ENCODE peak calls at places on chromosomes 6 and 20, in six cellular contexts. Z is activated B cell treated with CpG ODN at 0.5 μM for 24 hours, Y is psoas muscle, U is PC-3, J is tibial nerve, S is fibroblast of pulmonary artery. Q is an unnamed sample.

GRCh38 chr20:47664744-47665143 is 120.5 kb downstream of the SULF2 start:
- DNase-seq in Z (no peak), Y (no peak), U (no peak), J (no peak), S (no peak), Q (no peak)

GRCh38 chr6:39610229-39610628 is 115.0 kb downstream of the KIF6 start:
- DNase-seq in Z (no peak), Y (no peak), U (no peak), J (no peak), S (peak), Q (no peak)

GRCh38 chr20:57882451-57883161 is 172.8 kb upstream of the PMEPA1 start:
- DNase-seq in Z (no peak), Y (no peak), U (peak), J (no peak), S (no peak), Q (peak)

GRCh38 chr6:147003186-147003585 is 201.0 kb upstream of the STXBP5 start:
- DNase-seq in Z (no peak), Y (no peak), U (no peak), J (no peak), S (peak), Q (no peak)

GRCh38 chr6:71855406-71855805 is 30.9 kb upstream of the RIMS1 start:
- DNase-seq in Z (no peak), Y (no peak), U (peak), J (no peak), S (no peak), Q (no peak)

GRCh38 chr6:14720411-14721102 is 525.3 kb upstream of the JARID2 start:
- DNase-seq in Z (no peak), Y (no peak), U (no peak), J (no peak), S (no peak), Q (no peak)

GRCh38 chr6:136822051-136822378 is 377 bp upstream of the PEX7 start:
- DNase-seq in Z (no peak), Y (peak), U (peak), J (no peak), S (no peak), Q (no peak)

GRCh38 chr6:128847481-128848168 is 35.3 kb upstream of the LAMA2 start:
- DNase-seq in Z (no peak), Y (no peak), U (no peak), J (no peak), S (no peak), Q (no peak)

GRCh38 chr6:156977527-156978291 is 200.5 kb downstream of the ARID1B start:
- DNase-seq in Z (no peak), Y (no peak), U (no peak), J (peak), S (peak), Q (no peak)

GRCh38 chr6:130147151-130147550 is 75.6 kb downstream of the SAMD3 start:
- DNase-seq in Z (no peak), Y (no peak), U (no peak), J (no peak), S (no peak), Q (no peak)

GRCh38 chr6:32752580-32752979 is 10.8 kb downstream of the HLA-DQB2 start:
- DNase-seq in Z (no peak), Y (no peak), U (peak), J (no peak), S (peak), Q (no peak)

GRCh38 chr6:108589244-108589730 is 28.6 kb downstream of the FOXO3 start:
- DNase-seq in Z (no peak), Y (peak), U (peak), J (peak), S (peak), Q (no peak)

GRCh38 chr6:87945181-87945580 is 102.5 kb upstream of the SPACA1 start:
- DNase-seq in Z (no peak), Y (no peak), U (no peak), J (no peak), S (no peak), Q (no peak)

GRCh38 chr20:44696315-44696714 is 18.9 kb upstream of the CCN5 start:
- DNase-seq in Z (no peak), Y (no peak), U (no peak), J (no peak), S (no peak), Q (no peak)

GRCh38 chr6:143757346-143757832 is 79.6 kb downstream of the PHACTR2 start:
- DNase-seq in Z (no peak), Y (no peak), U (no peak), J (no peak), S (no peak), Q (no peak)

GRCh38 chr20:2575682-2576081 is 39.3 kb downstream of the TMC2 start:
- DNase-seq in Z (no peak), Y (no peak), U (no peak), J (no peak), S (no peak), Q (no peak)

GRCh38 chr20:22456109-22456508 is 128.3 kb downstream of the FOXA2 start:
- DNase-seq in Z (no peak), Y (no peak), U (no peak), J (no peak), S (no peak), Q (no peak)

GRCh38 chr20:914727-915498 is 1.2 kb downstream of the ANGPT4 start:
- DNase-seq in Z (no peak), Y (no peak), U (peak), J (no peak), S (no peak), Q (no peak)

GRCh38 chr6:39688494-39688893 is 36.7 kb downstream of the KIF6 start:
- DNase-seq in Z (no peak), Y (no peak), U (peak), J (peak), S (peak), Q (no peak)

GRCh38 chr20:17867119-17867518 is 101.5 kb downstream of the SNX5 start:
- DNase-seq in Z (no peak), Y (no peak), U (no peak), J (no peak), S (no peak), Q (no peak)

GRCh38 chr6:138945354-138945753 is 42.7 kb downstream of the REPS1 start:
- DNase-seq in Z (no peak), Y (no peak), U (peak), J (no peak), S (no peak), Q (no peak)

GRCh38 chr6:3777695-3778461 is 26.4 kb upstream of the PXDC1 start:
- DNase-seq in Z (no peak), Y (no peak), U (no peak), J (no peak), S (no peak), Q (no peak)

GRCh38 chr6:26607434-26608230 is 10.9 kb downstream of the ABT1 start:
- DNase-seq in Z (no peak), Y (no peak), U (peak), J (peak), S (peak), Q (no peak)

GRCh38 chr6:141724731-141725130 is 408.0 kb upstream of the GJE1 start:
- DNase-seq in Z (no peak), Y (no peak), U (no peak), J (no peak), S (no peak), Q (no peak)

GRCh38 chr20:56414842-56415765 is 3.0 kb downstream of the CASS4 start:
- DNase-seq in Z (no peak), Y (no peak), U (no peak), J (no peak), S (peak), Q (no peak)

GRCh38 chr6:82588020-82588419 is 224.4 kb downstream of the TPBG start:
- DNase-seq in Z (no peak), Y (no peak), U (peak), J (no peak), S (no peak), Q (no peak)

GRCh38 chr6:4459981-4460380 is 316.2 kb upstream of the CDYL start:
- DNase-seq in Z (no peak), Y (no peak), U (no peak), J (no peak), S (no peak), Q (no peak)

GRCh38 chr6:147201885-147202515 is 2.2 kb upstream of the STXBP5 start:
- DNase-seq in Z (no peak), Y (peak), U (no peak), J (peak), S (peak), Q (no peak)

GRCh38 chr6:25436760-25437159 is 157.6 kb downstream of the CARMIL1 start:
- DNase-seq in Z (no peak), Y (no peak), U (no peak), J (no peak), S (no peak), Q (no peak)

GRCh38 chr6:57265755-57266221 is 43.7 kb upstream of the RAB23 start:
- DNase-seq in Z (no peak), Y (no peak), U (peak), J (no peak), S (peak), Q (no peak)

GRCh38 chr6:57262901-57263694 is 41.0 kb upstream of the RAB23 start:
- DNase-seq in Z (no peak), Y (peak), U (peak), J (peak), S (peak), Q (no peak)

GRCh38 chr6:57267586-57268293 is 45.6 kb upstream of the RAB23 start:
- DNase-seq in Z (no peak), Y (no peak), U (peak), J (peak), S (peak), Q (no peak)

GRCh38 chr6:57262491-57262890 is 40.4 kb upstream of the RAB23 start:
- DNase-seq in Z (no peak), Y (peak), U (no peak), J (peak), S (no peak), Q (no peak)

DNA sequence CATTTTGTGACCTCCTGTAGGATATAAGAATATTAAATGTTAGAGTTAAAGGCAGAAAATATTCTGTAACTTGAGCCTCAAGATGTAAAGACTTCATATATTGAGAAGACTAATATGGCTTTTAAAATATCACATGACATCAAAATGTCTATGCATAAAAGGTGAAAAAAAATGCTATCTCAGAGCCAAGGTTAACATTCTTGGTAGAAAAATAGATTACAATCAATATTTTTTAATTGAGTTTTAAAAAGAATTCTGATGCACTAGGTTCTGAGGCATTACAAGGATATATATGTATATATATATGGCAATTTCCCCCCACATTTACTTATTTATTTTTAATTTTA is 46.2 kb upstream of the RAB23 start:
- DNase-seq in Z (no peak), Y (no peak), U (no peak), J (no peak), S (no peak), Q (no peak)
- TF ChIP-seq CTCF in Z (no peak), Y (no peak), U (peak), J (no peak), S (no peak), Q (no peak)

DNA sequence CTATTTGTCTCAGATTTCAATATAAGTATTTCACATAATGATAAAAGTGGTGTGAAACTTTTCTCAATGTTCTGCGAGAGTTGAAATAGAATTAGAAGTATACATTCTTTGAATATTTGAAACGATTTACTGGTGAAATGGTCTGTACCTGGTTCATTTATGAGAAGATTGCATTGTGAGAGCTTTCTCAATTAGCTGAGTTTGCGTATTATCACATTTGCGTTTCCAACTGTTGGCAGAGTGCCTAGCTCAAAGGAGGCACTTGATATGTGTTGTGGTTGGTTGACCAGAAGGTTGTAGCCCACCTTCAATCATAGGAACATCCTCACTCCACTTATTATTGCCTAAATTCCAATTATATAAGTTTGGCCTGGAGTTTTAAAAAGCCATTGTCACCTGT is 58.8 kb upstream of the EXOC2 start:
- DNase-seq in Z (no peak), Y (no peak), U (no peak), J (no peak), S (no peak), Q (no peak)
- TF ChIP-seq CTCF in Z (no peak), Y (no peak), U (no peak), J (no peak), S (no peak), Q (no peak)

GRCh38 chr6:57190140-57190539 is 18.0 kb downstream of the BAG2 start:
- DNase-seq in Z (no peak), Y (no peak), U (peak), J (no peak), S (peak), Q (no peak)
- TF ChIP-seq CTCF in Z (no peak), Y (peak), U (peak), J (no peak), S (peak), Q (peak)

GRCh38 chr6:118896339-118897136 is 2.6 kb downstream of the ASF1A start:
- DNase-seq in Z (no peak), Y (no peak), U (peak), J (no peak), S (peak), Q (no peak)
- TF ChIP-seq CTCF in Z (no peak), Y (peak), U (peak), J (peak), S (peak), Q (peak)

GRCh38 chr6:159002432-159003160 is 2.6 kb upstream of the RSPH3 start:
- DNase-seq in Z (no peak), Y (peak), U (peak), J (no peak), S (peak), Q (no peak)

GRCh38 chr6:159004592-159004991 is 4.6 kb upstream of the RSPH3 start:
- DNase-seq in Z (no peak), Y (no peak), U (no peak), J (no peak), S (no peak), Q (no peak)

GRCh38 chr6:158999154-158999668 is 791 bp downstream of the RSPH3 start:
- DNase-seq in Z (no peak), Y (no peak), U (no peak), J (no peak), S (peak), Q (no peak)

GRCh38 chr6:158996863-158997262 is 3.1 kb downstream of the RSPH3 start:
- DNase-seq in Z (no peak), Y (no peak), U (no peak), J (no peak), S (peak), Q (no peak)

DNA sequence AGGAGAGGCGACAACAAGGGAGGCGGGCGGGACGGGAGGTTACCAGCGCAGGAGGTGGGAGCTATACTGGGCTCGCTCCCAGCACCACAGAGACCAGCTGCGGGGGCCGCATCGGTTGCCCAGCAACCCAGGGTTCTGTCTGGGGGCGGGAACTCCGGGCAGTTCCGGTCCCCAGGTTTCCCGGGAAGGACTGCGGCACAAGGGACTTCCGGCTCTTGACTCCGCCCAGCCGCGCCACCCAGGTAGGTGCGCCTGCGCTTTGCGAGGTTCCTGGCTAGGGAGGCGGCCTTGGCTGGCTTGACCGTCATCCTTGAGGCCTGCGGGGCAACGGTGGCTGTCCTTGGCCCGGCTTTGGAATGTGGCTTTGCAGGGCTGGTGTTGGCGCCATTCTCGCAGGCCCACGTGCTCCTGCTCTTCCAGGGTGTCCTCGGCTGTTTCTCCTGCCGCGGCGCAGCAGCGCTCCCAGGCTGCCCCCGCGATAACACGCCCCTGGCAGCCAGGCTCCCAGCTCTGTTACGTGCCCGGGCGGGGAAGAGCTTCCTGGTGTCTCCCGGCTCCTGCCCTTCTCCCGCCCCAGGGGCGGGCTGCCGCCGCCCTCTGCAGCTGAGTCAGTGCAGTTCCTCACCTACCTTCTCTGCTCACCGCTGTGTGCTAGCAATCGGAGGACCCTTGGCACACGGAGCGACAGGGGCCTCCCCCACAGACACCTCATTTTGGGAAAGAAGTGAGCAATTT is at the start of gene RSPH3:
- DNase-seq in Z (peak), Y (peak), U (peak), J (peak), S (peak), Q (peak)
- TF ChIP-seq CTCF in Z (no peak), Y (peak), U (peak), J (no peak), S (no peak), Q (peak)

DNA sequence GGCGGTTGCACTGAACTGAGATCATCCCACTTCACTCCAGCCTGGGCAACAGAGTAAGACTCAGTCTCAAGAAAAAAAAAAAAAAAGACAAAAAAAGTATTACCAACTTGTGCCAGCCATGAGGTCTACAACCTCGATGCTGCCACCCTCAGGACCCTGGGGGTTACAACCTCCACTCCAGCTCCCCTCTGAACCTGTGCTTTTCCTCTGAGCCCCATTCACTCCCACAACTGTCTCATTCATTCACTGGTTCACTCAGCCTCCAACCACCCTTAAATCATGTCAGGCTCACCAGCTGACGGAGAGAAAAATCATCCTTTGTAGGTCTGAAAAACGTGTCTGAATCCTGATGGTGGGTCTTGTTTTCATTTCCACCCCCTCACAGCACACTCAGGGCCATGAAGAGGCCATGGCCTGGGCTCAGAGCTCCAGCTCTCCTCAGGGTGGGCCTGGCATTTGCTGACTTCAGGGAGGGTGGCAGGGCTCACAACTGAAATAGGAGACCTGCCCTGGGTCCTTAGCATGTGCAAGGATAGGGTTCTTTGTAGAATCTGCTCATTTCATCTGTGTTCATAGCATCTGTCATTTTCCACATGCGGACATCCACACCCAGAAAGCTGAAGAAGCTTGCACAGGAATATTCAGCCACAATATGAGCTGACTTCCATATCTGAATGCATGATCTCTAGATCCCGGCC is 1.9 kb upstream of the ULBP1 start:
- DNase-seq in Z (no peak), Y (no peak), U (peak), J (no peak), S (peak), Q (peak)
- TF ChIP-seq CTCF in Z (no peak), Y (no peak), U (peak), J (no peak), S (peak), Q (peak)

DNA sequence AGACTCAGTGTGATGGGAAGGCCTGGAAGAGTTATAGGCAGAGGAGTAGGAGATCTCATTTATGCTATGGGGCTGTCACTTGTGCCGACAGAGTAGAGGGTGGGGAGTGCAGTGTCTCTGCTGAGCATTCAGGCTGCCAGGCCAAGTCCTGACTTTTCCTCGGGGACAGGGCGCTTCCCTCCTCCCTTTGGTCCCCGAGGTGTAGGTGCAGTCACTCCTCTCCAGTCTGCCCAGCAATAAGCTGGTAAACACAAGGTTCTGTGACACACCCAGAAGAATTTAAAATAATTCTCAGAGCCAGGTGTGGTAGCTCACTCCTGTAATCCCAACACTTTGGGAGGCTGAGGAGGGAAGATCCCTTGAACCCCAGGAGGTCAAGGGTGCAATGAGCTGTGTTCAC is 109.4 kb downstream of the CRYBG1 start:
- DNase-seq in Z (no peak), Y (no peak), U (no peak), J (no peak), S (no peak), Q (no peak)
- TF ChIP-seq CTCF in Z (no peak), Y (no peak), U (no peak), J (no peak), S (no peak), Q (no peak)

GRCh38 chr20:63529861-63530787 is 7.1 kb downstream of the PTK6 start:
- DNase-seq in Z (no peak), Y (no peak), U (no peak), J (no peak), S (no peak), Q (no peak)
- TF ChIP-seq CTCF in Z (no peak), Y (no peak), U (no peak), J (no peak), S (no peak), Q (no peak)

Q was measured in type B pancreatic cell.